ENCODE peak calls at places on chromosomes 16 and 17, in six cellular contexts. M is midbrain; K is AG10803; O is nucleus accumbens; D is activated CD8-positive, alpha-beta T cell treated with anti-CD3 and anti-CD28 coated beads, Interleukin-2, amount 10 ng/mL, durations not matched to agents 7 days and 5 days; E is HTR-8/SVneo. C is an unnamed sample.

GRCh38 chr16:55044366-55044975 is 113.8 kb downstream of the IRX5 start:
- DNase-seq in M (no peak), K (no peak), O (no peak), D (no peak), E (no peak), C (no peak)

GRCh38 chr16:66984902-66985311 is 3.5 kb upstream of the CES4A start:
- DNase-seq in M (no peak), K (no peak), O (no peak), D (peak), E (no peak), C (no peak)

GRCh38 chr17:81329279-81329926 is 34.3 kb upstream of the SLC38A10 start:
- DNase-seq in M (no peak), K (peak), O (no peak), D (no peak), E (peak), C (peak)

GRCh38 chr16:79261461-79261860 is 339.1 kb downstream of the MAF start:
- DNase-seq in M (peak), K (no peak), O (no peak), D (peak), E (no peak), C (no peak)

GRCh38 chr16:52871481-52871880 is 181.2 kb downstream of the CHD9NB start:
- DNase-seq in M (no peak), K (no peak), O (no peak), D (no peak), E (no peak), C (no peak)

GRCh38 chr17:66549731-66550207 is 247.4 kb downstream of the PRKCA start:
- DNase-seq in M (no peak), K (peak), O (no peak), D (no peak), E (peak), C (peak)

GRCh38 chr16:85157813-85158701 is 45.8 kb upstream of the CIBAR2 start:
- DNase-seq in M (no peak), K (peak), O (no peak), D (peak), E (no peak), C (peak)

GRCh38 chr17:21297026-21297520 is 12.6 kb downstream of the MAP2K3 start:
- DNase-seq in M (no peak), K (peak), O (no peak), D (no peak), E (no peak), C (peak)

GRCh38 chr17:66493283-66494019 is 191.0 kb downstream of the PRKCA start:
- DNase-seq in M (no peak), K (peak), O (no peak), D (no peak), E (no peak), C (no peak)

GRCh38 chr17:43591750-43592562 is 45.8 kb upstream of the ETV4 start:
- DNase-seq in M (no peak), K (peak), O (no peak), D (no peak), E (peak), C (peak)